ENCODE peak calls at places on chromosome 1, in nine cellular contexts. One of them, this sample, is unnamed. For H3K4me1 and H3K36me3, the result is how much of the 10 kb centered on the place peaks cover.

GRCh38 chr1:83998205-83998598 is 730 bp downstream of the TTLL7 start:
- DNase-seq in tibial artery: no peak
- DNase-seq in ovary: no peak
- DNase-seq in esophagus muscularis mucosa: no peak
- DNase-seq in iPS DF 6.9: no peak
- DNase-seq in breast epithelium: no peak
- DNase-seq in IMR-90: peak
- DNase-seq in PC-3: no peak
- DNase-seq in ascending aorta: no peak
- DNase-seq in this sample: no peak

GRCh38 chr1:168386949-168387586 is 106.4 kb downstream of the TBX19 start:
- DNase-seq in ovary: peak
- DNase-seq in tibial artery: no peak
- DNase-seq in IMR-90: no peak
- DNase-seq in PC-3: peak
- DNase-seq in iPS DF 6.9: peak
- DNase-seq in esophagus muscularis mucosa: no peak
- DNase-seq in breast epithelium: peak
- DNase-seq in ascending aorta: no peak
- DNase-seq in this sample: peak

GRCh38 chr1:21672478-21673276 is 3.5 kb upstream of the RAP1GAP start:
- DNase-seq in tibial artery: no peak
- DNase-seq in esophagus muscularis mucosa: no peak
- DNase-seq in breast epithelium: no peak
- DNase-seq in IMR-90: peak
- DNase-seq in ovary: no peak
- DNase-seq in iPS DF 6.9: no peak
- DNase-seq in ascending aorta: no peak
- DNase-seq in PC-3: no peak
- DNase-seq in this sample: no peak

GRCh38 chr1:183022202-183023145 is 746 bp upstream of the LAMC1 start:
- DNase-seq in ascending aorta: peak
- DNase-seq in IMR-90: peak
- DNase-seq in esophagus muscularis mucosa: peak
- DNase-seq in ovary: peak
- DNase-seq in iPS DF 6.9: peak
- DNase-seq in PC-3: peak
- DNase-seq in tibial artery: peak
- DNase-seq in breast epithelium: peak
- DNase-seq in this sample: peak

GRCh38 chr1:185676969-185677368 is 57.2 kb upstream of the HMCN1 start:
- DNase-seq in PC-3: no peak
- DNase-seq in tibial artery: no peak
- DNase-seq in iPS DF 6.9: no peak
- DNase-seq in IMR-90: no peak
- DNase-seq in ovary: no peak
- DNase-seq in esophagus muscularis mucosa: no peak
- DNase-seq in ascending aorta: no peak
- DNase-seq in breast epithelium: no peak
- DNase-seq in this sample: no peak

GRCh38 chr1:209105769-209106168 is 477.7 kb upstream of the CAMK1G start:
- DNase-seq in tibial artery: no peak
- DNase-seq in ascending aorta: no peak
- DNase-seq in PC-3: no peak
- DNase-seq in breast epithelium: no peak
- DNase-seq in esophagus muscularis mucosa: no peak
- DNase-seq in IMR-90: no peak
- DNase-seq in iPS DF 6.9: no peak
- DNase-seq in ovary: no peak
- DNase-seq in this sample: no peak

GRCh38 chr1:98102369-98103030 is 181.7 kb upstream of the DPYD start:
- DNase-seq in esophagus muscularis mucosa: no peak
- DNase-seq in iPS DF 6.9: no peak
- DNase-seq in ascending aorta: no peak
- DNase-seq in ovary: no peak
- DNase-seq in IMR-90: peak
- DNase-seq in breast epithelium: no peak
- DNase-seq in tibial artery: no peak
- DNase-seq in PC-3: peak
- DNase-seq in this sample: no peak

GRCh38 chr1:213296558-213296957 is 245.5 kb downstream of the RPS6KC1 start:
- DNase-seq in ovary: no peak
- DNase-seq in IMR-90: peak
- DNase-seq in breast epithelium: no peak
- DNase-seq in iPS DF 6.9: no peak
- DNase-seq in ascending aorta: no peak
- DNase-seq in PC-3: no peak
- DNase-seq in esophagus muscularis mucosa: no peak
- DNase-seq in tibial artery: no peak
- DNase-seq in this sample: no peak

GRCh38 chr1:3290915-3291314 is 163.6 kb upstream of the ARHGEF16 start:
- DNase-seq in PC-3: no peak
- DNase-seq in esophagus muscularis mucosa: no peak
- DNase-seq in IMR-90: no peak
- DNase-seq in ovary: no peak
- DNase-seq in iPS DF 6.9: no peak
- DNase-seq in tibial artery: no peak
- DNase-seq in breast epithelium: no peak
- DNase-seq in ascending aorta: no peak
- DNase-seq in this sample: no peak

GRCh38 chr1:6141601-6142000 is 38.5 kb downstream of the CHD5 start:
- DNase-seq in ascending aorta: no peak
- DNase-seq in IMR-90: no peak
- DNase-seq in breast epithelium: no peak
- DNase-seq in esophagus muscularis mucosa: no peak
- DNase-seq in ovary: no peak
- DNase-seq in tibial artery: no peak
- DNase-seq in iPS DF 6.9: no peak
- DNase-seq in PC-3: peak
- DNase-seq in this sample: no peak

GRCh38 chr1:5494518-5494917 is 497.7 kb downstream of the NPHP4 start:
- DNase-seq in ascending aorta: no peak
- DNase-seq in esophagus muscularis mucosa: no peak
- DNase-seq in IMR-90: no peak
- DNase-seq in PC-3: no peak
- DNase-seq in breast epithelium: peak
- DNase-seq in tibial artery: no peak
- DNase-seq in iPS DF 6.9: no peak
- DNase-seq in ovary: no peak
- DNase-seq in this sample: no peak

GRCh38 chr1:86487131-86487804 is 18.5 kb downstream of the CLCA1 start:
- DNase-seq in ovary: no peak
- DNase-seq in breast epithelium: no peak
- DNase-seq in PC-3: peak
- DNase-seq in iPS DF 6.9: no peak
- DNase-seq in IMR-90: peak
- DNase-seq in tibial artery: peak
- DNase-seq in esophagus muscularis mucosa: peak
- DNase-seq in ascending aorta: no peak
- DNase-seq in this sample: no peak

GRCh38 chr1:44784094-44785026 is 3.6 kb downstream of the BEST4 start:
- DNase-seq in esophagus muscularis mucosa: no peak
- DNase-seq in ascending aorta: no peak
- DNase-seq in iPS DF 6.9: no peak
- DNase-seq in tibial artery: no peak
- DNase-seq in breast epithelium: no peak
- DNase-seq in ovary: peak
- DNase-seq in PC-3: no peak
- DNase-seq in IMR-90: no peak
- DNase-seq in this sample: no peak

GRCh38 chr1:206142770-206143169 is 25.6 kb upstream of the AVPR1B start:
- DNase-seq in esophagus muscularis mucosa: peak
- DNase-seq in iPS DF 6.9: no peak
- DNase-seq in breast epithelium: no peak
- DNase-seq in PC-3: no peak
- DNase-seq in IMR-90: no peak
- DNase-seq in tibial artery: no peak
- DNase-seq in ascending aorta: no peak
- DNase-seq in ovary: no peak
- DNase-seq in this sample: no peak

GRCh38 chr1:12525311-12526181 is 92.5 kb downstream of the DHRS3 start:
- DNase-seq in ovary: peak
- DNase-seq in PC-3: peak
- DNase-seq in iPS DF 6.9: no peak
- DNase-seq in breast epithelium: no peak
- DNase-seq in IMR-90: no peak
- DNase-seq in ascending aorta: no peak
- DNase-seq in tibial artery: peak
- DNase-seq in esophagus muscularis mucosa: no peak
- DNase-seq in this sample: peak

GRCh38 chr1:151072224-151072623 is 1.7 kb downstream of the GABPB2 start:
- DNase-seq in breast epithelium: no peak
- DNase-seq in IMR-90: no peak
- DNase-seq in PC-3: no peak
- DNase-seq in ovary: no peak
- DNase-seq in tibial artery: no peak
- DNase-seq in ascending aorta: no peak
- DNase-seq in esophagus muscularis mucosa: no peak
- DNase-seq in iPS DF 6.9: no peak
- DNase-seq in this sample: no peak

GRCh38 chr1:240310226-240310925 is 218.7 kb downstream of the FMN2 start:
- DNase-seq in esophagus muscularis mucosa: no peak
- DNase-seq in breast epithelium: no peak
- DNase-seq in IMR-90: peak
- DNase-seq in PC-3: peak
- DNase-seq in ascending aorta: no peak
- DNase-seq in ovary: no peak
- DNase-seq in iPS DF 6.9: no peak
- DNase-seq in tibial artery: no peak
- DNase-seq in this sample: no peak

GRCh38 chr1:109201123-109201703 is 12.5 kb upstream of the SARS1 start:
- DNase-seq in tibial artery: no peak
- DNase-seq in ascending aorta: no peak
- DNase-seq in iPS DF 6.9: peak
- DNase-seq in breast epithelium: no peak
- DNase-seq in esophagus muscularis mucosa: no peak
- DNase-seq in ovary: no peak
- DNase-seq in PC-3: peak
- DNase-seq in IMR-90: peak
- DNase-seq in this sample: peak

GRCh38 chr1:226723640-226724532 is 15.2 kb downstream of the ITPKB start:
- DNase-seq in tibial artery: no peak
- DNase-seq in esophagus muscularis mucosa: no peak
- DNase-seq in PC-3: peak
- DNase-seq in breast epithelium: no peak
- DNase-seq in iPS DF 6.9: no peak
- DNase-seq in ascending aorta: no peak
- DNase-seq in ovary: peak
- DNase-seq in IMR-90: peak
- DNase-seq in this sample: no peak

GRCh38 chr1:19409477-19410086 is 75.8 kb downstream of the CAPZB start:
- DNase-seq in iPS DF 6.9: no peak
- DNase-seq in IMR-90: no peak
- DNase-seq in ovary: no peak
- DNase-seq in esophagus muscularis mucosa: no peak
- DNase-seq in ascending aorta: no peak
- DNase-seq in breast epithelium: no peak
- DNase-seq in PC-3: no peak
- DNase-seq in tibial artery: no peak
- DNase-seq in this sample: no peak

DNA sequence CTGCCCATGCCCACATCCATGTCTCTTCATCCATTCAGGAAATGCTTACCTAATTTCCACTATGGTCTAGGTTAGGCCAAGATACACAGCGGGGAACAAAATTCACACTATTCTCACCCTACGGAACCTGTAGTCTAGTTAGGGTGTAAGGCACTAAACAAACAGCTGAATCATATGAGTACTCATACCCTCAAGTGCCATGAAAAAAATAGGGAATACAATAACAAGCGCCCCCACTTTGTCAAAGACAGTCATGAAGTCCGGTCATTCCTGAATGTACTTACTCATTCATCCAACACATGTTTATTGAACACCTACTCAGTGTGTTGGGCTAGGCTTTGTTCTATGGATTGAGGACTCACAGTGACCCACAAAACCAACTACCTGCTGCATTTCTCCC is 6.2 kb upstream of the FYB2 start:
- DNase-seq in PC-3: no peak
- DNase-seq in esophagus muscularis mucosa: no peak
- DNase-seq in IMR-90: peak
- DNase-seq in ovary: no peak
- DNase-seq in tibial artery: no peak
- DNase-seq in iPS DF 6.9: no peak
- DNase-seq in breast epithelium: no peak
- DNase-seq in ascending aorta: no peak
- DNase-seq in this sample: no peak
- H3K4me1 ChIP-seq in PC-3: under half
- H3K4me1 ChIP-seq in esophagus muscularis mucosa: under half
- H3K4me1 ChIP-seq in IMR-90: under half
- H3K4me1 ChIP-seq in ovary: under half
- H3K4me1 ChIP-seq in tibial artery: under half
- H3K4me1 ChIP-seq in iPS DF 6.9: under half
- H3K4me1 ChIP-seq in breast epithelium: under half
- H3K4me1 ChIP-seq in ascending aorta: under half
- H3K4me1 ChIP-seq in this sample: under half

DNA sequence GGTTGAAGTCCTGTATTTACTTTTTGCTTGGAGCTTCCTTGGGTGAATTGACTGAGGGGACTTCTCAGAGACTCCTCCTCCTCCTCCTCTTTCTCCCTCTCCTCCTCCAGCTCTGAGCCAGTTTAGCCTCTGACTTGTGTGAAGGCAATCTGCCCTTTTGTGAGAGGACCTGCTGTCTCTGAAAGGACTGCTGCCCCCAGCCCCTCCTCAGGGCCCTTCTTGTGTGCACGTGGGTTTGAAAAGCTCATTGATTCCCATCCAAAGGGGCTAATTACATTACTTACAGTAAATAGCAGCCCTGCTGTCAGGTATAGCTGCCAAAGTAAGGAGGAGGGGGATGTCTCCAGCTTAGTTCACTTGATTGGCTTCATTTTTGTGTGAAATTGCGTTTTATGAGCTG is 2.0 kb upstream of the LHX9 start:
- DNase-seq in IMR-90: no peak
- DNase-seq in breast epithelium: no peak
- DNase-seq in tibial artery: no peak
- DNase-seq in PC-3: no peak
- DNase-seq in ovary: no peak
- DNase-seq in ascending aorta: no peak
- DNase-seq in iPS DF 6.9: no peak
- DNase-seq in esophagus muscularis mucosa: no peak
- DNase-seq in this sample: no peak
- H3K36me3 ChIP-seq in IMR-90: under half
- H3K36me3 ChIP-seq in breast epithelium: under half
- H3K36me3 ChIP-seq in tibial artery: under half
- H3K36me3 ChIP-seq in PC-3: under half
- H3K36me3 ChIP-seq in ovary: under half
- H3K36me3 ChIP-seq in ascending aorta: under half
- H3K36me3 ChIP-seq in iPS DF 6.9: under half
- H3K36me3 ChIP-seq in esophagus muscularis mucosa: under half
- H3K36me3 ChIP-seq in this sample: under half

GRCh38 chr1:154404511-154404931 is 622 bp upstream of the IL6R start:
- DNase-seq in PC-3: no peak
- DNase-seq in breast epithelium: no peak
- DNase-seq in iPS DF 6.9: no peak
- DNase-seq in IMR-90: no peak
- DNase-seq in esophagus muscularis mucosa: no peak
- DNase-seq in tibial artery: no peak
- DNase-seq in ovary: no peak
- DNase-seq in ascending aorta: no peak
- DNase-seq in this sample: peak
- H3K4me1 ChIP-seq in PC-3: under half
- H3K4me1 ChIP-seq in breast epithelium: under half
- H3K4me1 ChIP-seq in iPS DF 6.9: under half
- H3K4me1 ChIP-seq in IMR-90: under half
- H3K4me1 ChIP-seq in esophagus muscularis mucosa: under half
- H3K4me1 ChIP-seq in tibial artery: under half
- H3K4me1 ChIP-seq in ovary: under half
- H3K4me1 ChIP-seq in ascending aorta: under half
- H3K4me1 ChIP-seq in this sample: under half

GRCh38 chr1:11151854-11152612 is 37.1 kb upstream of the ANGPTL7 start:
- DNase-seq in iPS DF 6.9: no peak
- DNase-seq in IMR-90: no peak
- DNase-seq in esophagus muscularis mucosa: no peak
- DNase-seq in ovary: no peak
- DNase-seq in PC-3: peak
- DNase-seq in tibial artery: no peak
- DNase-seq in breast epithelium: no peak
- DNase-seq in ascending aorta: no peak
- DNase-seq in this sample: no peak
- H3K36me3 ChIP-seq in iPS DF 6.9: under half
- H3K36me3 ChIP-seq in IMR-90: under half
- H3K36me3 ChIP-seq in esophagus muscularis mucosa: under half
- H3K36me3 ChIP-seq in ovary: under half
- H3K36me3 ChIP-seq in PC-3: under half
- H3K36me3 ChIP-seq in tibial artery: under half
- H3K36me3 ChIP-seq in breast epithelium: under half
- H3K36me3 ChIP-seq in ascending aorta: under half
- H3K36me3 ChIP-seq in this sample: under half